ENCODE peak calls at places on chromosomes 7 and 10, in ten cellular contexts. F, T, H, O, L, G, U, K, A and W are unnamed samples.

GRCh38 chr7:29360633-29361625 is 166.4 kb downstream of the CHN2 start:
- DNase-seq in F (no peak), T (no peak), H (peak), O (no peak), L (no peak), G (no peak), U (no peak), K (no peak), A (no peak), W (no peak)

GRCh38 chr10:8586504-8586903 is 532.0 kb downstream of the GATA3 start:
- DNase-seq in F (peak), T (no peak), H (no peak), O (no peak), L (no peak), G (no peak), U (no peak), K (no peak), A (no peak), W (peak)

GRCh38 chr10:87878664-87879459 is 15.4 kb downstream of the PTEN start:
- DNase-seq in F (no peak), T (no peak), H (no peak), O (no peak), L (no peak), G (no peak), U (no peak), K (no peak), A (peak), W (no peak)

GRCh38 chr7:95391761-95392160 is 4.4 kb downstream of the PON3 start:
- DNase-seq in F (no peak), T (no peak), H (no peak), O (no peak), L (no peak), G (peak), U (no peak), K (no peak), A (no peak), W (no peak)

GRCh38 chr10:50629495-50630122 is 5.9 kb upstream of the SGMS1 start:
- DNase-seq in F (no peak), T (no peak), H (no peak), O (no peak), L (no peak), G (no peak), U (no peak), K (no peak), A (no peak), W (peak)

GRCh38 chr7:96833701-96834453 is 124.2 kb upstream of the SEM1 start:
- DNase-seq in F (no peak), T (no peak), H (no peak), O (peak), L (no peak), G (peak), U (peak), K (no peak), A (no peak), W (peak)

GRCh38 chr10:17123961-17124360 is 5.7 kb downstream of the CUBN start:
- DNase-seq in F (no peak), T (no peak), H (no peak), O (no peak), L (no peak), G (no peak), U (no peak), K (no peak), A (no peak), W (no peak)

GRCh38 chr7:123622660-123623386 is 21.2 kb downstream of the ASB15 start:
- DNase-seq in F (no peak), T (no peak), H (no peak), O (peak), L (no peak), G (no peak), U (no peak), K (no peak), A (no peak), W (peak)

GRCh38 chr7:149616898-149617297 is 119.3 kb upstream of the ZNF746 start:
- DNase-seq in F (no peak), T (no peak), H (no peak), O (no peak), L (no peak), G (no peak), U (no peak), K (no peak), A (no peak), W (no peak)

GRCh38 chr10:93859049-93859655 is 34.6 kb upstream of the SLC35G1 start:
- DNase-seq in F (peak), T (no peak), H (no peak), O (no peak), L (no peak), G (peak), U (no peak), K (no peak), A (peak), W (peak)

GRCh38 chr7:26777383-26777782 is 87.0 kb downstream of the SKAP2 start:
- DNase-seq in F (no peak), T (no peak), H (no peak), O (no peak), L (no peak), G (peak), U (no peak), K (no peak), A (no peak), W (no peak)

GRCh38 chr7:133753513-133753912 is 373.6 kb upstream of the LRGUK start:
- DNase-seq in F (peak), T (no peak), H (no peak), O (no peak), L (no peak), G (no peak), U (no peak), K (no peak), A (no peak), W (peak)

GRCh38 chr7:46257766-46258448 is 336.8 kb upstream of the IGFBP3 start:
- DNase-seq in F (peak), T (no peak), H (no peak), O (no peak), L (peak), G (peak), U (peak), K (no peak), A (no peak), W (peak)

GRCh38 chr10:17206210-17206709 is 4.8 kb upstream of the TRDMT1 start:
- DNase-seq in F (peak), T (no peak), H (no peak), O (no peak), L (no peak), G (peak), U (no peak), K (no peak), A (no peak), W (peak)

GRCh38 chr7:120733143-120733542 is 124.8 kb downstream of the TSPAN12 start:
- DNase-seq in F (no peak), T (no peak), H (no peak), O (no peak), L (no peak), G (peak), U (peak), K (no peak), A (no peak), W (peak)

GRCh38 chr7:106818736-106819135 is 46.3 kb upstream of the PIK3CG start:
- DNase-seq in F (no peak), T (no peak), H (no peak), O (no peak), L (no peak), G (no peak), U (no peak), K (no peak), A (no peak), W (no peak)

GRCh38 chr7:150400779-150401423 is 21.8 kb downstream of the ZNF775 start:
- DNase-seq in F (no peak), T (no peak), H (no peak), O (no peak), L (no peak), G (no peak), U (no peak), K (no peak), A (no peak), W (no peak)

GRCh38 chr7:92228100-92228499 is 17.6 kb downstream of the KRIT1 start:
- DNase-seq in F (no peak), T (no peak), H (no peak), O (no peak), L (no peak), G (peak), U (no peak), K (no peak), A (no peak), W (peak)

GRCh38 chr10:30821994-30822692 is 192.6 kb upstream of the LYZL2 start:
- DNase-seq in F (no peak), T (no peak), H (no peak), O (no peak), L (no peak), G (no peak), U (no peak), K (no peak), A (no peak), W (no peak)

GRCh38 chr7:2735744-2736143 is 47.7 kb downstream of the AMZ1 start:
- DNase-seq in F (no peak), T (no peak), H (no peak), O (no peak), L (no peak), G (no peak), U (no peak), K (no peak), A (no peak), W (no peak)

GRCh38 chr10:47379901-47380300 is 4.2 kb downstream of the ZNF488 start:
- DNase-seq in F (no peak), T (no peak), H (peak), O (no peak), L (no peak), G (no peak), U (no peak), K (no peak), A (no peak), W (no peak)

GRCh38 chr10:64795847-64796246 is 1274.6 kb downstream of the REEP3 start:
- DNase-seq in F (no peak), T (no peak), H (no peak), O (no peak), L (no peak), G (no peak), U (no peak), K (no peak), A (no peak), W (no peak)

GRCh38 chr7:29035044-29035740 is 77.1 kb upstream of the TRIL start:
- DNase-seq in F (peak), T (no peak), H (no peak), O (no peak), L (peak), G (peak), U (peak), K (no peak), A (peak), W (peak)

GRCh38 chr10:58001159-58001558 is 266.5 kb downstream of the IPMK start:
- DNase-seq in F (no peak), T (no peak), H (no peak), O (no peak), L (no peak), G (no peak), U (no peak), K (no peak), A (no peak), W (no peak)

GRCh38 chr10:16644146-16644545 is 122.5 kb upstream of the C1QL3 start:
- DNase-seq in F (peak), T (no peak), H (no peak), O (no peak), L (no peak), G (peak), U (peak), K (no peak), A (peak), W (peak)

GRCh38 chr7:124155400-124156022 is 122.6 kb upstream of the TMEM229A start:
- DNase-seq in F (peak), T (no peak), H (no peak), O (peak), L (no peak), G (peak), U (no peak), K (no peak), A (peak), W (peak)

GRCh38 chr10:5582736-5583135 is 58.0 kb downstream of the CALML3 start:
- DNase-seq in F (no peak), T (no peak), H (no peak), O (no peak), L (no peak), G (no peak), U (no peak), K (no peak), A (no peak), W (no peak)

GRCh38 chr10:45379891-45380540 is 6.0 kb downstream of the ALOX5 start:
- DNase-seq in F (no peak), T (no peak), H (no peak), O (no peak), L (no peak), G (no peak), U (no peak), K (no peak), A (peak), W (no peak)

GRCh38 chr10:86411852-86412550 is 45.4 kb upstream of the GRID1 start:
- DNase-seq in F (no peak), T (no peak), H (no peak), O (no peak), L (no peak), G (no peak), U (no peak), K (no peak), A (no peak), W (no peak)

GRCh38 chr7:150972094-150972493 is 6.0 kb downstream of the KCNH2 start:
- DNase-seq in F (no peak), T (no peak), H (no peak), O (no peak), L (no peak), G (no peak), U (no peak), K (peak), A (no peak), W (no peak)

DNA sequence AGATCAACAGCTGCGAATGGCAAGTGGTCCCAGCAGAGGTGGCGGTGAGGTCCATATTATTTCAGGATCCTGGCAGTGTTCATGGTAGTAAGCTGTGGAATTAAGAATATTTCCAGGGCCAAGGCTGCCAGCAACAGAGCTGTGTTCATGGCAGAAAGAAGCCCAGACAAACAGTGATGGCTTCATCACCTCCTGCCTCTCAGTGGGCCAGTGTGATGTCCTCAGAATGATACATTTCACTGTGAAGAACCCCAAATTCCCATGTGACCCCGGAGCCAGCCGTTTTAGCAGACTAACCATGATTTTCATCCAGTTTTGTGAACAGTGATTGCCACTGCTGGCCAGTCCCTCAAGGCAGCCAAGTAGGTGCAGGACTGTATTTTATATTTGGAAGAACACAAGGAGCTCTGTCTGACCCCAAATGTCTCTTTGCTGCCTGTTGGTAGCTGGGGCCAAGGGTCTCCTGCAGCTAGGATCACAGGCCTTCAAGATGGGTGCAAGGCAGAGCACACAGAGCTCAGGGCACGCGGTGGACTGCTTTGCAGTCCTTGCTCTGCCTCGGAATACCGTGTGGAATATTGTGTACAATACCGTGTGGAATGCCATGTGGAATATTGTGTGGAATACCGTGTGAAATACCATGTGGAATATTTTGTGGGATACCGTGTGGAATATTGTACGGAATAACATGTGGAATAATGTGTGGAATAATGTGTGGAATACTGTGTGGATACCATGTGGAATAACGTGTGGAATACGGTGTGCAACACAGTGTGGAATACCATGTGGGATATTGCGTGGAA is 132.3 kb upstream of the CHST15 start:
- DNase-seq in F (no peak), T (no peak), H (no peak), O (no peak), L (no peak), G (no peak), U (no peak), K (no peak), A (peak), W (no peak)
- TF ChIP-seq CTCF in F (no peak), T (no peak), H (no peak), O (no peak), L (no peak), G (no peak), U (no peak), K (no peak), A (no peak), W (no peak)

DNA sequence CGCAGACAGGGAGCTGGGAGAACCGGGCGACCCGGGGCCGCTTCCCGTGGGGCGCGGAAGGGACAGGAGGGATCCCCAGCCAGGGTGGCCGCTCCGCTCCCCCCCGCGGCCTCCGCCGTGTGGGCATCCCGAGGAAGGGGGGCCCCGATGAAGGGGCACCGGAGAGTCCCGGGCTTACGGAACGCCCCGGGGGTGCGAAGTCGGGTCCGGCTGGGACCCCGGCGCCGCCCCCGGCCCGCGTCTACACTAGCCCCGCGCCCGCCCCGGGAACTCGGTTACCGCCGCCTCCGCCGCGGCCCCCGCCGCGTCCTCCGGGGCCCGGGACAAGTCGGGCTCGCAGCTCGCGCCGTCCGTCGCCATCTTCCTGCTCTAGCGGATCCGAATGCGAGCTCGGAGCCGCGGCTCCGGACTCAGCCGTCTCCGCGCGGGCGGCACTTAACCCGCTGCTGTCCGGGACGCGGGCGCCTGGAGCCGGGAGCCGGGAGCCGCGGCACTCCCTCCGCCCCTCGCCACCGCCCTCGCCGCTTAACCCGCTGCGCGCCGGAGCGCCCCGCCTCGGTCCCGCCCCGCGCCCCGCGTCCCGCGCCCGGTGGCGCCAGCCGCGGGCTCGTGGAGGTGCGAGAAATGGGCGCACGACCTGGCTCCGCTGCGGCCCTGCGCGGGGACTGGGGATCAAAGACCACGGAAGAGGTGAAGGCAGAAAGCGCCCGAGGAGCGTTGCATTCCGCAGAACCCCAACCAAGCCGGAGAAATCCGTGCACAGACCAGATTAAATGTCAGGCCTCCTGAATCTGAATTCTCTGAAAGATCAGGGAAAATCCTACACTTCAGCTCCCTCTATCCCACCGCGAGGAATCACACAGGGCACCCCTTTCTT is at the start of gene CTTNBP2:
- DNase-seq in F (peak), T (peak), H (peak), O (peak), L (peak), G (peak), U (no peak), K (peak), A (no peak), W (peak)
- TF ChIP-seq CTCF in F (no peak), T (no peak), H (no peak), O (peak), L (no peak), G (peak), U (no peak), K (peak), A (no peak), W (no peak)

GRCh38 chr10:124301736-124302135 is 117.0 kb downstream of the OAT start:
- DNase-seq in F (no peak), T (no peak), H (no peak), O (no peak), L (no peak), G (peak), U (no peak), K (no peak), A (no peak), W (peak)

GRCh38 chr10:124306520-124306919 is 112.2 kb downstream of the OAT start:
- DNase-seq in F (no peak), T (no peak), H (no peak), O (no peak), L (no peak), G (no peak), U (no peak), K (no peak), A (no peak), W (no peak)

GRCh38 chr10:124302951-124303505 is 115.7 kb downstream of the OAT start:
- DNase-seq in F (no peak), T (no peak), H (no peak), O (no peak), L (no peak), G (no peak), U (no peak), K (no peak), A (no peak), W (no peak)

GRCh38 chr10:124305984-124306383 is 112.7 kb downstream of the OAT start:
- DNase-seq in F (no peak), T (no peak), H (no peak), O (no peak), L (no peak), G (no peak), U (no peak), K (no peak), A (no peak), W (no peak)

DNA sequence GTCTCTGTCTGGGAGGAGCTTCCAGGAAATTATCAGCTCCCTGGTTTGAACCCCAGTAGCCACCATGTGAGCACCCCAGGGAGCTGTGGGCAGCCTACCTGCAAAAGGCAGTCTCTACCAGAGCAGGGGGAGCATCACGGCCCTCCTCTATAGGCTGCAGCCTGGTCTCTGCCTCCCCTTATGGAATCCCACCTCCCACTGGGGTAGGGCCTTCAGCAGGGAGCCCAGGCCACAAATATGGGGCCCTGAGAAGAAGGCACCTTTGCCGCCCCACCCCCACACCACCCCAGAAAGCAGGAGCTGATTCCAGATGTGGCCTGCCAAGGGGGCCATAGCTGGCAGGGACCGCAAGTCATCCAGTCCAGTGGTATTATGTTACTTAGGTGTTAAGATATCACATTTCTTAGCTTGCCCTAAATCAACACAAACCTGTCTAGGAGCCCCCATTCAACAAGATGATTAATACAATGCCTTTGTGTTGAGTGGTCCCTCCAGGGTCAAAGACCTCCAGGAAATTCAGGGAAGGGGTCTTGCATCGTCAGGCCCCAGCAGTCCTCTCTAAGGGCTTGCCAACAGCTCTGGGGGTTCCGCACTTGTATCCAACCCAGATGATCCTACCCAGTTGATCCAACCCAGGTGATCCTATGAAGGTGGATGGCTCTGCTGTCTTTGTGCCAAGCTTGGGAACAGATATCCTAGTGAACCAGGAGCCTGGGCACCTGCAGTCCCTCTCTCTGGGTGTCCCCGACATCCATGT is 114.9 kb downstream of the OAT start:
- DNase-seq in F (no peak), T (no peak), H (no peak), O (no peak), L (no peak), G (no peak), U (no peak), K (no peak), A (no peak), W (no peak)
- TF ChIP-seq CTCF in F (no peak), T (no peak), H (no peak), O (no peak), L (no peak), G (no peak), U (no peak), K (no peak), A (no peak), W (no peak)

GRCh38 chr10:55287346-55287745 is 486.3 kb upstream of the PCDH15 start:
- DNase-seq in F (no peak), T (no peak), H (no peak), O (no peak), L (no peak), G (no peak), U (no peak), K (no peak), A (peak), W (peak)
- TF ChIP-seq CTCF in F (no peak), T (no peak), H (no peak), O (no peak), L (no peak), G (no peak), U (peak), K (no peak), A (no peak), W (peak)

DNA sequence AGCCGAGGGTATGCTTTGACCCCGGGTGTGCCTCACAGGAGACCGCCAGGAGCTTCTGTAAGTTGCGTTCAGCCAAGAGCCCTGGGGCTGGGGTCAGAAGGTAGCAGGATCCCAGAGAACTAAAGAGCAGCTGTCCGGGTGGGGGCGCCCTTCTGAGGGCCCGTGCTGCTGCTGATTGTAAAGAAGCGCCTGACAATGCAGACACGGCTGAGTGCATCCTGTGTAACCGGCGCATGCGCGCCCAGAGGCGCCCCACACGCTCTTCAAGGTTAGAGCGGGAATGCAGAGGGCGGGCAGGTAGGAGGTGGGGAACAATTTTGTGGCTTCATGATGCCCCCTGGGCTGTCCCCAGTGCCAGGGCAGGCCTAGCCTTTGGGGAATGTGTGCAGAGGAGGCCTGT is 210.2 kb upstream of the CTBP2 start:
- DNase-seq in F (no peak), T (no peak), H (no peak), O (peak), L (no peak), G (no peak), U (no peak), K (no peak), A (no peak), W (peak)
- TF ChIP-seq CTCF in F (no peak), T (no peak), H (no peak), O (no peak), L (peak), G (no peak), U (peak), K (no peak), A (no peak), W (no peak)